ENCODE peak calls at places on chromosome 4, in seven cellular contexts. X is OCI-LY7; P is IMR-90; E is CD8-positive, alpha-beta T cell; U is tibial nerve; L is ascending aorta; Z is neuronal stem cell. T is an unnamed sample.
A peak's percentile ranks its signal among the peaks of the same experiment; 100 is the strongest.

GRCh38 chr4:107893171-107894137 is 37.9 kb upstream of the CYP2U1 start:
- DNase-seq in X (no peak), P (peak; percentile 8), E (no peak), U (no peak), L (no peak), Z (no peak), T (no peak)

GRCh38 chr4:55002431-55002830 is 123.0 kb downstream of the KDR start:
- DNase-seq in X (no peak), P (no peak), E (no peak), U (no peak), L (no peak), Z (no peak), T (no peak)

GRCh38 chr4:617644-618330 is 7.6 kb upstream of the PDE6B start:
- DNase-seq in X (no peak), P (no peak), E (no peak), U (no peak), L (peak; percentile 37), Z (no peak), T (no peak)

GRCh38 chr4:105122334-105122733 is 24.3 kb upstream of the TET2 start:
- DNase-seq in X (no peak), P (no peak), E (no peak), U (no peak), L (no peak), Z (peak; percentile 17), T (no peak)

GRCh38 chr4:42458686-42459085 is 61.4 kb downstream of the SHISA3 start:
- DNase-seq in X (no peak), P (no peak), E (no peak), U (no peak), L (no peak), Z (no peak), T (no peak)

GRCh38 chr4:133390198-133390855 is 241.2 kb downstream of the PCDH10 start:
- DNase-seq in X (no peak), P (no peak), E (no peak), U (no peak), L (no peak), Z (no peak), T (no peak)

GRCh38 chr4:82515705-82516104 is 46.1 kb downstream of the TMEM150C start:
- DNase-seq in X (no peak), P (peak; percentile 63), E (no peak), U (peak; percentile 25), L (no peak), Z (no peak), T (no peak)

GRCh38 chr4:176981074-176981473 is 188.4 kb upstream of the VEGFC start:
- DNase-seq in X (no peak), P (no peak), E (no peak), U (no peak), L (no peak), Z (no peak), T (no peak)

GRCh38 chr4:147640331-147640730 is 23.1 kb downstream of the TMEM184C start:
- DNase-seq in X (no peak), P (peak; percentile 59), E (no peak), U (no peak), L (no peak), Z (no peak), T (no peak)

GRCh38 chr4:141705747-141706377 is 69.5 kb downstream of the IL15 start:
- DNase-seq in X (no peak), P (no peak), E (no peak), U (no peak), L (no peak), Z (no peak), T (no peak)

GRCh38 chr4:40840985-40841571 is 91.3 kb downstream of the NSUN7 start:
- DNase-seq in X (peak; percentile 79), P (peak; percentile 90), E (peak; percentile 50), U (peak; percentile 47), L (peak; percentile 91), Z (peak; percentile 83), T (peak; percentile 40)

GRCh38 chr4:6270691-6271121 is 1.1 kb downstream of the WFS1 start:
- DNase-seq in X (no peak), P (peak; percentile 7), E (no peak), U (no peak), L (no peak), Z (no peak), T (no peak)

GRCh38 chr4:188262464-188262863 is 123.2 kb downstream of the TRIML1 start:
- DNase-seq in X (no peak), P (peak; percentile 86), E (no peak), U (no peak), L (no peak), Z (no peak), T (no peak)

GRCh38 chr4:67593741-67594175 is 35.2 kb downstream of the STAP1 start:
- DNase-seq in X (no peak), P (peak; percentile 25), E (no peak), U (no peak), L (no peak), Z (no peak), T (no peak)

GRCh38 chr4:102263024-102263787 is 82.1 kb downstream of the SLC39A8 start:
- DNase-seq in X (peak; percentile 46), P (peak; percentile 28), E (no peak), U (no peak), L (no peak), Z (peak; percentile 41), T (peak; percentile 15)

DNA sequence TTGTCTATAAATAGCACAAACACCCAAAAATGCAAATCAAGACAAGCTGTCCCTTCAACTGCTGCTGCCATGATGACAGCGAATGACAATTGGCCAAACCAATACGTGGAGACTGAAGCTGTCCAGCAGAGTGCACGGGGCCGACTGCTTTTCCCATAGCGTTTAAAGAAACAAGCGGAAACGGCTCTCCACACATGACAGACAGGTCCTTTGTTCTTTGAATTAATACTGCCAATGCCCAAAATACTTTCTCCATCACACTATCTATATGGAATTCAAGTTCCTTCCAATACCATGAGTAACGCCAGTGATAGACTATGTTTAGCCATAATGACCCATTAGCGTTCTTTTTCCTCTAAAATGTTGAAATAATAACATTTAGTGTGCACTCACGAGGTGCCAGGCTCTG is 35.5 kb downstream of the AFAP1 start:
- DNase-seq in X (no peak), P (peak; percentile 89), E (no peak), U (no peak), L (peak; percentile 80), Z (no peak), T (no peak)
- H3K4me1 ChIP-seq in X (peaks cover 10% of the 10 kb centered on the region), P (peaks cover 43% of the 10 kb centered on the region), E (peaks cover 2% of the 10 kb centered on the region), U (peaks cover 14% of the 10 kb centered on the region), L (peaks cover 28% of the 10 kb centered on the region), Z (peaks cover 53% of the 10 kb centered on the region), T (no peaks in the 10 kb centered on the region)

DNA sequence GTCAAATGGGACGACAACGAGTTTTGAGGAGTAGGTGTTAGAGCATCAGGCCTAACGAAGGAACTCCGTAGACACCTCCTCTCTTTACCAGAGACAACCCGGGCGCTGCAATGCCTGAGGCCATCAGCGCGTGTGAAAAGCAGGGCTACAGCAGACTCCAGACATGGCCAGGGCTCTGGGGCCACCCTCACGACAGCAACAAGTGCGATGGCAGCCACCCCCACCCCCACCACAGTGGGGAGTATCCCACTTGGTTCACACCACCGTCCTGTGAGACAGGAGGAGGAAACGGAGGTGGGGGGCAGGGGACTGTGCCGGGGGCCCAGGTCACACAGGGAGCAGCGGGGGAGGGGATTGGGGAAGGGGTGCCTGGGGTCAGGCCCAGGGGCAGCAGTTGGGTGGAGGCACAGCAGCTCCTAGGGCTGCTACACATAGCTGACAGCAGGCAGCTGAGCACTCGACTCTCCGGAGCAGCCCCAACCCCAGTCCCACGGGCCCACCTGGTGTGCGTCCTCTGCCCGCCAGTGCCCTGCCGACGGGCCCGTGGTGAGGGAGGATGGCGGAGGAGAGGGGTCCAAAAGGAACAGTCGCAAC is 8.5 kb downstream of the LRPAP1 start:
- DNase-seq in X (no peak), P (no peak), E (no peak), U (no peak), L (no peak), Z (no peak), T (no peak)
- H3K36me3 ChIP-seq in X (peaks cover 54% of the 10 kb centered on the region), P (peaks cover 54% of the 10 kb centered on the region), E (peaks cover 39% of the 10 kb centered on the region), U (peaks cover 19% of the 10 kb centered on the region), L (peaks cover 70% of the 10 kb centered on the region), Z (peaks cover 96% of the 10 kb centered on the region), T (peaks cover 17% of the 10 kb centered on the region)

DNA sequence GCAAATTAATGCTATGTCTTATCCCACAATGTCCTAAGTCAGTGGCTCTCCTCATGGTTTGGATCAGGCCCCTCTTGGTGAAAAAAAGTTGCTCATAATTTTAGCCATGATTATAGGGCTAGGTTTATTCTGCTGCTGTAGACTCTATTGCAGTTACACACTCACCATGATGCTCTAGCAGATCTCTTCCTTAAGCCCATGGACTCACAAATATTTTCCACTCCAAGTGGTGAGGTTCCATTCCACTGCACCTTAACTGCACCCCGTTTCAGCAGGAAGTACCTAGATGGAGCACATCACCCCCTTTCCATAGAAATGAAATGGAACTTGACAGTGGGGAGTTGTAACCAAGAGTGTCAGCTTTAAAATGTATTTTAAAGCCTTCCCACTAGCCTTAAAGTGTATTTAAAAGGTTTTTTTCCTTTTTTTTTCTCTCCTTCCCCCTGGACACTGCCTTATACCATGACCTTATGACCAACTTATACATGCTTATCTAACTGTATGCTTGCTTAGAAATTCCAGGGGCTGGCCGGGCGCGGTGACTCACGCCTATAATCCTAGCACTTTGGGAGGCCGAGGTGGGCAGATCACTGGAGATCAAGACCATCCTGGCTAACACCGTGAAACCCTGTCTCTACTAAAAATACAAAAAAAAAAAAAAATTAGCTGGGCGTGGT is 10.5 kb downstream of the TIGD2 start:
- DNase-seq in X (no peak), P (no peak), E (no peak), U (no peak), L (no peak), Z (no peak), T (no peak)
- H3K4me3 ChIP-seq in X (no peak overlapping the region), P (no peak overlapping the region), E (no peak overlapping the region), U (no peak overlapping the region), L (no peak overlapping the region), Z (no peak overlapping the region), T (no peak overlapping the region)

GRCh38 chr4:139887378-139887801 is 221.8 kb downstream of the MGST2 start:
- DNase-seq in X (no peak), P (peak; percentile 19), E (no peak), U (no peak), L (no peak), Z (no peak), T (no peak)

GRCh38 chr4:139889901-139890300 is 224.3 kb downstream of the MGST2 start:
- DNase-seq in X (no peak), P (no peak), E (no peak), U (no peak), L (no peak), Z (no peak), T (no peak)

GRCh38 chr4:139886798-139887197 is 221.2 kb downstream of the MGST2 start:
- DNase-seq in X (no peak), P (no peak), E (no peak), U (no peak), L (no peak), Z (no peak), T (no peak)

GRCh38 chr4:139889194-139889762 is 223.7 kb downstream of the MGST2 start:
- DNase-seq in X (no peak), P (no peak), E (no peak), U (no peak), L (no peak), Z (no peak), T (no peak)

GRCh38 chr4:139887962-139888735 is 222.5 kb downstream of the MGST2 start:
- DNase-seq in X (no peak), P (no peak), E (no peak), U (no peak), L (no peak), Z (no peak), T (no peak)
- H3K4me1 ChIP-seq in X (no peaks in the 10 kb centered on the region), P (peaks cover 11% of the 10 kb centered on the region), E (no peaks in the 10 kb centered on the region), U (no peaks in the 10 kb centered on the region), L (no peaks in the 10 kb centered on the region), Z (peaks cover 12% of the 10 kb centered on the region), T (no peaks in the 10 kb centered on the region)

GRCh38 chr4:22672519-22672918 is 20.2 kb upstream of the GBA3 start:
- DNase-seq in X (no peak), P (no peak), E (no peak), U (no peak), L (no peak), Z (no peak), T (no peak)
- H3K36me3 ChIP-seq in X (no peaks in the 10 kb centered on the region), P (no peaks in the 10 kb centered on the region), E (no peaks in the 10 kb centered on the region), U (no peaks in the 10 kb centered on the region), L (no peaks in the 10 kb centered on the region), Z (no peaks in the 10 kb centered on the region), T (no peaks in the 10 kb centered on the region)